ENCODE peak calls at places on chromosomes 2 and 18, in four cellular contexts. One of them, this sample, is unnamed.

GRCh38 chr18:60466671-60467070 is 94.1 kb upstream of the MC4R start:
- DNase-seq in nephron progenitor cell: no peak
- DNase-seq in cardiac muscle cell: no peak
- DNase-seq in lower leg skin: no peak
- DNase-seq in this sample: no peak

GRCh38 chr2:151162185-151162584 is 99.5 kb downstream of the RBM43 start:
- DNase-seq in nephron progenitor cell: no peak
- DNase-seq in lower leg skin: no peak
- DNase-seq in cardiac muscle cell: peak
- DNase-seq in this sample: no peak

GRCh38 chr2:157476915-157477709 is 33.2 kb upstream of the CYTIP start:
- DNase-seq in cardiac muscle cell: no peak
- DNase-seq in nephron progenitor cell: no peak
- DNase-seq in lower leg skin: no peak
- DNase-seq in this sample: no peak

GRCh38 chr2:96823203-96823602 is 7.1 kb downstream of the CNNM3 start:
- DNase-seq in cardiac muscle cell: no peak
- DNase-seq in nephron progenitor cell: no peak
- DNase-seq in lower leg skin: no peak
- DNase-seq in this sample: no peak

GRCh38 chr2:236601306-236602202 is 31.9 kb downstream of the ACKR3 start:
- DNase-seq in lower leg skin: no peak
- DNase-seq in nephron progenitor cell: no peak
- DNase-seq in cardiac muscle cell: no peak
- DNase-seq in this sample: no peak

GRCh38 chr2:28709101-28709500 is 42.5 kb upstream of the PPP1CB start:
- DNase-seq in nephron progenitor cell: no peak
- DNase-seq in lower leg skin: no peak
- DNase-seq in cardiac muscle cell: no peak
- DNase-seq in this sample: no peak

GRCh38 chr2:117956036-117956791 is 57.7 kb downstream of the CCDC93 start:
- DNase-seq in lower leg skin: no peak
- DNase-seq in nephron progenitor cell: no peak
- DNase-seq in cardiac muscle cell: no peak
- DNase-seq in this sample: no peak

GRCh38 chr18:4068552-4069158 is 386.5 kb downstream of the DLGAP1 start:
- DNase-seq in cardiac muscle cell: peak
- DNase-seq in nephron progenitor cell: peak
- DNase-seq in lower leg skin: no peak
- DNase-seq in this sample: peak

GRCh38 chr2:160397530-160397865 is 96.1 kb downstream of the RBMS1 start:
- DNase-seq in lower leg skin: no peak
- DNase-seq in nephron progenitor cell: no peak
- DNase-seq in cardiac muscle cell: no peak
- DNase-seq in this sample: no peak

GRCh38 chr2:241892299-241893137 is 23.0 kb downstream of the RTP5 start:
- DNase-seq in nephron progenitor cell: no peak
- DNase-seq in lower leg skin: no peak
- DNase-seq in cardiac muscle cell: no peak
- DNase-seq in this sample: no peak

GRCh38 chr2:217979151-217979811 is 23.5 kb downstream of the TNS1 start:
- DNase-seq in cardiac muscle cell: no peak
- DNase-seq in nephron progenitor cell: peak
- DNase-seq in lower leg skin: no peak
- DNase-seq in this sample: no peak

GRCh38 chr2:18611604-18612003 is 22.2 kb upstream of the NT5C1B start:
- DNase-seq in nephron progenitor cell: no peak
- DNase-seq in lower leg skin: no peak
- DNase-seq in cardiac muscle cell: no peak
- DNase-seq in this sample: no peak

GRCh38 chr18:62663731-62664336 is 51.5 kb upstream of the PHLPP1 start:
- DNase-seq in lower leg skin: no peak
- DNase-seq in nephron progenitor cell: no peak
- DNase-seq in cardiac muscle cell: no peak
- DNase-seq in this sample: peak

GRCh38 chr2:241482126-241482525 is 26.3 kb downstream of the STK25 start:
- DNase-seq in nephron progenitor cell: no peak
- DNase-seq in lower leg skin: no peak
- DNase-seq in cardiac muscle cell: no peak
- DNase-seq in this sample: no peak

GRCh38 chr18:38790303-38790702 is 1224.7 kb upstream of the CELF4 start:
- DNase-seq in cardiac muscle cell: peak
- DNase-seq in nephron progenitor cell: no peak
- DNase-seq in lower leg skin: no peak
- DNase-seq in this sample: no peak

GRCh38 chr2:111708478-111708877 is 175.5 kb downstream of the ANAPC1 start:
- DNase-seq in lower leg skin: peak
- DNase-seq in nephron progenitor cell: no peak
- DNase-seq in cardiac muscle cell: no peak
- DNase-seq in this sample: no peak

GRCh38 chr2:204507636-204508035 is 37.6 kb upstream of the PARD3B start:
- DNase-seq in lower leg skin: no peak
- DNase-seq in cardiac muscle cell: no peak
- DNase-seq in nephron progenitor cell: no peak
- DNase-seq in this sample: no peak

GRCh38 chr2:227759411-227760113 is 13.9 kb downstream of the SCYGR8 start:
- DNase-seq in nephron progenitor cell: no peak
- DNase-seq in lower leg skin: peak
- DNase-seq in cardiac muscle cell: no peak
- DNase-seq in this sample: no peak

GRCh38 chr18:616380-616995 is 19.7 kb downstream of the CLUL1 start:
- DNase-seq in nephron progenitor cell: no peak
- DNase-seq in lower leg skin: no peak
- DNase-seq in cardiac muscle cell: peak
- DNase-seq in this sample: peak

GRCh38 chr2:177076636-177077179 is 135.9 kb upstream of the HNRNPA3 start:
- DNase-seq in lower leg skin: no peak
- DNase-seq in nephron progenitor cell: no peak
- DNase-seq in cardiac muscle cell: no peak
- DNase-seq in this sample: no peak

GRCh38 chr2:55408946-55409868 is 10.4 kb downstream of the CCDC88A start:
- DNase-seq in lower leg skin: no peak
- DNase-seq in cardiac muscle cell: no peak
- DNase-seq in nephron progenitor cell: no peak
- DNase-seq in this sample: no peak

GRCh38 chr2:100291152-100291970 is 30.9 kb downstream of the LONRF2 start:
- DNase-seq in lower leg skin: no peak
- DNase-seq in cardiac muscle cell: peak
- DNase-seq in nephron progenitor cell: no peak
- DNase-seq in this sample: no peak
- TF ChIP-seq CTCF in lower leg skin: no peak
- TF ChIP-seq CTCF in cardiac muscle cell: no peak
- TF ChIP-seq CTCF in nephron progenitor cell: no peak
- TF ChIP-seq CTCF in this sample: no peak

GRCh38 chr2:120945091-120945490 is 209.4 kb downstream of the GLI2 start:
- DNase-seq in cardiac muscle cell: no peak
- DNase-seq in lower leg skin: no peak
- DNase-seq in nephron progenitor cell: no peak
- DNase-seq in this sample: no peak
- TF ChIP-seq CTCF in cardiac muscle cell: no peak
- TF ChIP-seq CTCF in lower leg skin: no peak
- TF ChIP-seq CTCF in nephron progenitor cell: no peak
- TF ChIP-seq CTCF in this sample: no peak

GRCh38 chr2:75428060-75428459 is 132.7 kb downstream of the EVA1A start:
- DNase-seq in lower leg skin: no peak
- DNase-seq in nephron progenitor cell: no peak
- DNase-seq in cardiac muscle cell: no peak
- DNase-seq in this sample: no peak

GRCh38 chr2:75429036-75429435 is 131.7 kb downstream of the EVA1A start:
- DNase-seq in lower leg skin: no peak
- DNase-seq in cardiac muscle cell: no peak
- DNase-seq in nephron progenitor cell: no peak
- DNase-seq in this sample: no peak

GRCh38 chr2:75428627-75429026 is 132.1 kb downstream of the EVA1A start:
- DNase-seq in nephron progenitor cell: no peak
- DNase-seq in cardiac muscle cell: no peak
- DNase-seq in lower leg skin: no peak
- DNase-seq in this sample: peak

DNA sequence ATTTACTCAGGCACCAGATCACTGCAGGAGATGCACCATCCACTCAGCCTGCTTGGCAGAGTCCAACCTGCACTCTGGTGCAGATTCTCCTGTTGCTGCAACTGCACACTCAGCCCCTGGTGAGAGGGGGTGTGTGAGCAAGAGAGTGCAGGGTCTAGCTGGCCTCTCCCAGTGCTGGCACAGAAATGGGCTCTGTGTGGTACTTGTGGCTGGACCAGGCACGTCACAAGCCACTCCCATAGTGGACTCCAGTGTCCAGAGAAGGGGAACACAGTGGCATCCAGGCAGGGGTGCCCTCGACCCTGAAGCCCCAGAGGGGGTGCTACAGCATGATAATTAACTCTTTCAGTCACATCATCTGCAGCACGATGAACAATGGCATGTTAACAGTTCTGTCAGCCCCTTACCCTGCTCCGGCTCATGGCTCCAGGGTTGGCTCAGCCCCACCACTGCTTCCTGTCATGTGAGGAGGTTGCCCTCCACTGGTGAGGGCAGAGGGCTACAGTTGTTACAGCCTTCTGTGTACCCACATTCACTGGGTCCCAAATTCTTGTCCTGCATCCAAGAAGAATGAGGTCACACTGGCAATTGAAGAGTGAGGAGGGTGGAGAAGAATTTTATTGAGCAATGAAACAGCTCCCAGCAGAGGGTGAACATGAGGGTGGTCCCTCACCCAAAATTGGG is 135.7 kb downstream of the EVA1A start:
- DNase-seq in cardiac muscle cell: no peak
- DNase-seq in nephron progenitor cell: no peak
- DNase-seq in lower leg skin: no peak
- DNase-seq in this sample: no peak
- TF ChIP-seq CTCF in cardiac muscle cell: no peak
- TF ChIP-seq CTCF in nephron progenitor cell: peak
- TF ChIP-seq CTCF in lower leg skin: no peak
- TF ChIP-seq CTCF in this sample: no peak

GRCh38 chr18:10518595-10519273 is 7.1 kb upstream of the NAPG start:
- DNase-seq in lower leg skin: peak
- DNase-seq in nephron progenitor cell: peak
- DNase-seq in cardiac muscle cell: peak
- DNase-seq in this sample: no peak
- TF ChIP-seq CTCF in lower leg skin: no peak
- TF ChIP-seq CTCF in nephron progenitor cell: peak
- TF ChIP-seq CTCF in cardiac muscle cell: peak
- TF ChIP-seq CTCF in this sample: peak

DNA sequence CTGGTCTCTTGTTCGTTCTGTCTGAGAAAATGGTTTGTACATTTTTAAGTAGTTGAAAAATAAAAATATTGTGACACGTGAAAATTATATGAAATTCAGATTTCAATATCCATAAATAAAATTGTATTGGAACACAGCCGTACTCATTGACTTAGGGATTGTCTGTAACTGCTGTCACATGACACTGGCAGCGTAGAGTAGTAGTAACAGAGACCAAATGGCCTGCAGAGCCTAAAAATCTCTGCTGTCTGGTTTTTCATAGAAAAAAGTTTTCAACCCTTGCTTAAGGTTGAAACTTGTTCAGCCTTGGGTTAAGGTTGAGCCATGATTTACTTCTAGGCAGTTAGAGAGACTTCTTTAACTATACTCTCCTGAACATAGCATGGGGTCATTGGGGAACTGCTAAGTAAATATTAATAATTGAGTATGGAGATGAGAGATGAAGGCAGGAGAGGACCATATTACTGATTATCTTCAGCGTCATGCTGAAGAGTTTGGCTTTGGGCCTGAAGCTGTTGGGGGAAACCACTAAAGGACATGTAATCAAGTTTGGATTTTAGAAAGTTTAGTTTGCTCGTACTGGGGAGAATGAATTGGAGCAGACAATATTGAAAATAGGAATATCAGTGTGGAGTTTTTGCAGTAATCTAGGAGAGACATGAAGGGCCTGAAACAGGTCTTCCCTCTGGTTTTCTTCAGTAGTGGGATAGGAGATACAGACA is 16.2 kb downstream of the EML4 start:
- DNase-seq in nephron progenitor cell: no peak
- DNase-seq in lower leg skin: no peak
- DNase-seq in cardiac muscle cell: no peak
- DNase-seq in this sample: no peak
- TF ChIP-seq CTCF in nephron progenitor cell: no peak
- TF ChIP-seq CTCF in lower leg skin: no peak
- TF ChIP-seq CTCF in cardiac muscle cell: no peak
- TF ChIP-seq CTCF in this sample: no peak

DNA sequence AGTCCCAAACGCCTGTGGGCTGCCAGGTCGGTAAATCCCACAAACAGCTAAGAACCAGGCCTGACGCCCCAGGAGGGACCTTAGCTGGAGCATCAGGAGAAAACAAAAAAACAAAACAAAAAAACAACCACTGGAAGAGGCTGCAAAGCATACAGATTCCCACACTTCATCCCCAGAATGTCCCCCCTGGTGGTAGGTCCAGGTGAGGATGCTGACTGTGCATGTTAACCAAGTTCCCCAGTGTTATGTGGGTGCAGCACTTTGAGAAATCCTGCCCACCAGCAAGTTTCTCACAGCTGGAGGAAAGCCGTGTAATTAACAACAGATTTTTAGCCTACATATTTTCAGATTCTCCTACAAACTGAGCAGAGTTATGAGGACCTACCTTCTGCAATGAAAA is 15.1 kb downstream of the ST3GAL5 start:
- DNase-seq in cardiac muscle cell: no peak
- DNase-seq in nephron progenitor cell: no peak
- DNase-seq in lower leg skin: peak
- DNase-seq in this sample: no peak
- TF ChIP-seq CTCF in cardiac muscle cell: peak
- TF ChIP-seq CTCF in nephron progenitor cell: peak
- TF ChIP-seq CTCF in lower leg skin: no peak
- TF ChIP-seq CTCF in this sample: peak

DNA sequence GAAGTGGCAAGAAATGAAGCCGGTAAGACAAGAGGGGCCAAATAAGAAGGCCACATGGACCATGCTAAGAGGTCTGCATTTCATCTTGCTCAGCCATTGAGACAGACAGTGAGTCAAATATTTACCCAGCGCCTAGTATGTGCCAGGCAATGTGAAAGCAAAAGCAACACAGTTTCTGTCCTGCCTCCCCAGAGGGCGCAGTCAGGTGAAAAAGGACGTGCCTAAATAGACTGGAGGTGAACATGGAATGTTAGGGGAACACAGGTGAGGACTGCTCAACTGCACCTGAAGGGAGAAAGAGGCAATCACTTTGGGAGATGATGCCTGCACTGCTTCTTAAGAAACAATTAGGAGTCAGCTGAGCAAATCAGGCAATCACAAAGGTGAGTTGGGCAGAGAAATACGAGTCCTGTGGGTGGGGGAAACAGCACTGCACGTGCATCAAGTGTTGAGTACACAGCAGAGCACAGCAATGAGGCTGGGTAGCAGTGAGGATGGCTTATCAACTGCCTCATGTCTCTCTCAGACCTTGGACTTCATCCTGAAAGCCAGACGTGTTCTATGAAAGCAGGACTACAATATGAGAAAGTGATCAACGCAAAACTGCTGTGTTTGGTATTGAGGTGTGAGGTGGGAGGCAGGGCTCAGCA is 218.3 kb upstream of the SMAD7 start:
- DNase-seq in nephron progenitor cell: no peak
- DNase-seq in cardiac muscle cell: no peak
- DNase-seq in lower leg skin: no peak
- DNase-seq in this sample: peak
- TF ChIP-seq CTCF in nephron progenitor cell: no peak
- TF ChIP-seq CTCF in cardiac muscle cell: no peak
- TF ChIP-seq CTCF in lower leg skin: no peak
- TF ChIP-seq CTCF in this sample: peak

This sample was measured in GM10248.